ENCODE peak calls at places on chromosomes 3 and 15, in eight cellular contexts. W is activated T-cell treated with anti-CD3 and anti-CD28 coated beads, Interleukin-2, amount 50 U/mL, for 72 hours; V is CD8-positive, alpha-beta memory T cell; N is cardiac muscle cell; A is T-helper 2 cell; J is stimulated activated effector memory CD8-positive, alpha-beta T cell treated with anti-CD3 and anti-CD28 coated beads, Interleukin-12 subunit alpha, Interleukin-12 subunit beta, amount 100 ng/mL, for 72 hours; Z is neural progenitor cell; R is RPMI8226. U is an unnamed sample.

GRCh38 chr3:148329481-148330220 is 368.1 kb upstream of the AGTR1 start:
- DNase-seq in R (no peak), N (no peak), Z (no peak), W (no peak), V (no peak), A (no peak), J (no peak), U (no peak)

GRCh38 chr15:75307778-75308390 is 25.2 kb downstream of the GOLGA6D start:
- DNase-seq in N (peak), V (no peak), Z (peak), R (peak), A (no peak), J (no peak), W (peak), U (peak)

GRCh38 chr3:186882881-186883685 is 40.6 kb downstream of the ADIPOQ start:
- DNase-seq in Z (no peak), V (no peak), N (no peak), A (no peak), J (no peak), R (no peak), W (peak), U (peak)

GRCh38 chr3:78178740-78179139 is 1138.8 kb downstream of the ROBO2 start:
- DNase-seq in R (no peak), A (no peak), Z (no peak), W (no peak), J (no peak), V (no peak), N (no peak), U (no peak)

GRCh38 chr15:90762109-90762508 is 45.0 kb downstream of the BLM start:
- DNase-seq in Z (no peak), V (no peak), R (no peak), N (peak), W (no peak), A (no peak), J (no peak), U (no peak)

GRCh38 chr15:70852501-70853269 is 1.3 kb downstream of the LARP6 start:
- DNase-seq in N (peak), W (no peak), Z (no peak), A (no peak), J (no peak), R (no peak), V (no peak), U (peak)

GRCh38 chr15:32993285-32993684 is 201.2 kb downstream of the FMN1 start:
- DNase-seq in Z (peak), A (no peak), W (no peak), R (no peak), V (no peak), J (no peak), N (peak), U (no peak)

GRCh38 chr3:172101107-172101506 is 61.7 kb downstream of the FNDC3B start:
- DNase-seq in V (no peak), R (peak), J (no peak), Z (no peak), W (no peak), N (peak), A (no peak), U (no peak)

GRCh38 chr15:79050977-79051376 is 39.6 kb downstream of the RASGRF1 start:
- DNase-seq in W (no peak), N (peak), Z (peak), J (no peak), V (no peak), A (no peak), R (no peak), U (no peak)